ENCODE peak calls at places on chromosome 11, in nine cellular contexts. W is HTR-8/SVneo, N is cardiac muscle cell, P is lung, U is skeletal muscle cell, L is nephron progenitor cell, A is GM19239, R is GDM1, M is H9. Y is an unnamed sample.

GRCh38 chr11:61153593-61154090 is 7.6 kb downstream of the VPS37C start:
- DNase-seq in P (no peak), M (no peak), A (no peak), N (peak; percentile 36), R (no peak), L (no peak), U (no peak), W (no peak), Y (no peak)

GRCh38 chr11:60887531-60887930 is 18.9 kb downstream of the PRPF19 start:
- DNase-seq in N (peak; percentile 75), U (no peak), P (no peak), R (peak; percentile 49), L (peak; percentile 47), M (peak; percentile 58), W (peak; percentile 32), A (no peak), Y (peak; percentile 36)

GRCh38 chr11:41879186-41879738 is 419.8 kb upstream of the LRRC4C start:
- DNase-seq in M (no peak), L (no peak), P (no peak), W (no peak), N (no peak), R (no peak), A (no peak), U (peak; percentile 64), Y (no peak)

GRCh38 chr11:82771781-82772180 is 38.1 kb upstream of the FAM181B start:
- DNase-seq in L (no peak), M (no peak), R (no peak), N (no peak), U (no peak), W (no peak), A (no peak), P (no peak), Y (no peak)

GRCh38 chr11:134370526-134371435 is 39.0 kb downstream of the GLB1L2 start:
- DNase-seq in P (no peak), N (no peak), L (no peak), R (no peak), W (no peak), U (no peak), M (no peak), A (no peak), Y (no peak)

GRCh38 chr11:118913411-118914125 is 12.2 kb downstream of the BCL9L start:
- DNase-seq in A (no peak), P (no peak), R (peak; percentile 68), M (peak; percentile 38), L (no peak), N (no peak), U (no peak), W (no peak), Y (no peak)

GRCh38 chr11:45089251-45089650 is 57.2 kb upstream of the PRDM11 start:
- DNase-seq in U (peak; percentile 68), A (no peak), R (no peak), L (no peak), N (peak; percentile 99), P (peak; percentile 71), W (peak; percentile 35), M (no peak), Y (no peak)

GRCh38 chr11:46253258-46254134 is 24.0 kb upstream of the CREB3L1 start:
- DNase-seq in M (peak; percentile 27), P (no peak), R (no peak), L (no peak), N (no peak), A (no peak), U (peak; percentile 91), W (no peak), Y (no peak)

GRCh38 chr11:95700471-95700817 is 89.1 kb downstream of the FAM76B start:
- DNase-seq in R (no peak), A (no peak), U (no peak), W (no peak), L (no peak), N (no peak), P (no peak), M (no peak), Y (no peak)

GRCh38 chr11:102599642-102600261 is 25.4 kb downstream of the MMP20 start:
- DNase-seq in L (no peak), P (no peak), U (peak; percentile 81), A (peak; percentile 13), N (peak; percentile 82), W (peak; percentile 90), M (no peak), R (no peak), Y (peak; percentile 24)

GRCh38 chr11:130871616-130872015 is 44.7 kb downstream of the SNX19 start:
- DNase-seq in M (no peak), U (no peak), N (no peak), L (no peak), W (no peak), A (no peak), R (no peak), P (no peak), Y (no peak)

GRCh38 chr11:33520103-33520502 is 180.5 kb downstream of the C11orf91 start:
- DNase-seq in A (no peak), L (no peak), P (no peak), R (no peak), W (no peak), M (no peak), U (no peak), N (no peak), Y (no peak)

GRCh38 chr11:115164774-115165173 is 339.4 kb downstream of the CADM1 start:
- DNase-seq in P (no peak), A (no peak), N (no peak), M (peak; percentile 82), L (no peak), R (no peak), U (no peak), W (no peak), Y (no peak)

GRCh38 chr11:61279934-61280656 is 15.0 kb downstream of the VWCE start:
- DNase-seq in W (no peak), P (no peak), R (no peak), A (no peak), L (no peak), M (no peak), N (no peak), U (no peak), Y (no peak)

GRCh38 chr11:8442301-8442700 is 151.7 kb downstream of the STK33 start:
- DNase-seq in U (no peak), L (no peak), W (no peak), P (no peak), A (no peak), N (no peak), M (peak; percentile 39), R (peak; percentile 73), Y (no peak)

GRCh38 chr11:43941257-43941879 is 1.1 kb upstream of the C11orf96 start:
- DNase-seq in P (no peak), M (no peak), R (no peak), N (peak; percentile 48), W (no peak), L (no peak), A (no peak), U (no peak), Y (no peak)

GRCh38 chr11:74142624-74143023 is 28.2 kb downstream of the C2CD3 start:
- DNase-seq in U (no peak), A (no peak), M (no peak), R (no peak), L (no peak), P (no peak), N (no peak), W (peak; percentile 49), Y (no peak)

GRCh38 chr11:86212212-86212611 is 32.3 kb upstream of the EED start:
- DNase-seq in U (no peak), P (no peak), M (no peak), N (no peak), R (no peak), W (no peak), A (no peak), L (no peak), Y (no peak)

GRCh38 chr11:68363771-68364170 is 51.4 kb downstream of the LRP5 start:
- DNase-seq in R (no peak), P (no peak), U (no peak), W (no peak), A (no peak), L (no peak), N (no peak), M (no peak), Y (no peak)

GRCh38 chr11:77130763-77131513 is 2.9 kb downstream of the MYO7A start:
- DNase-seq in U (no peak), N (peak; percentile 84), A (no peak), W (peak; percentile 88), R (no peak), P (no peak), M (no peak), L (no peak), Y (no peak)

GRCh38 chr11:2462092-2462985 is 17.5 kb downstream of the KCNQ1 start:
- DNase-seq in W (no peak), R (no peak), A (no peak), U (no peak), P (no peak), L (no peak), M (no peak), N (no peak), Y (no peak)

GRCh38 chr11:12117200-12117995 is 7.0 kb downstream of the MICAL2 start:
- DNase-seq in A (no peak), R (no peak), W (no peak), M (no peak), L (no peak), N (no peak), P (no peak), U (no peak), Y (no peak)

GRCh38 chr11:120065876-120066275 is 72.0 kb downstream of the TRIM29 start:
- DNase-seq in A (no peak), L (no peak), R (no peak), M (peak; percentile 6), U (no peak), W (no peak), N (no peak), P (no peak), Y (no peak)